ENCODE peak calls at places on chromosomes 5 and 9, in six cellular contexts. P is skeletal muscle cell, C is Caco-2, G is epithelial cell of esophagus, E is pancreas, Z is WERI-Rb-1. T is an unnamed sample.

GRCh38 chr9:95264954-95265615 is 52.4 kb downstream of the FANCC start:
- DNase-seq in P (no peak), G (peak; percentile 33), E (no peak), C (no peak), Z (no peak), T (peak; percentile 42)

GRCh38 chr9:77293949-77294348 is 116.6 kb downstream of the VPS13A start:
- DNase-seq in G (no peak), P (no peak), E (no peak), C (no peak), Z (no peak), T (no peak)

GRCh38 chr5:131042021-131042789 is 122.9 kb downstream of the HINT1 start:
- DNase-seq in G (no peak), Z (no peak), P (no peak), E (no peak), C (no peak), T (no peak)

GRCh38 chr9:5893591-5894236 is 3.0 kb downstream of the MLANA start:
- DNase-seq in C (no peak), Z (no peak), E (no peak), P (no peak), G (no peak), T (no peak)

GRCh38 chr9:99177576-99178365 is 44.0 kb downstream of the ALG2 start:
- DNase-seq in E (no peak), C (no peak), P (no peak), Z (no peak), G (no peak), T (no peak)

GRCh38 chr9:133238851-133239532 is 29.9 kb upstream of the OBP2B start:
- DNase-seq in E (peak; percentile 63), G (peak; percentile 42), P (no peak), C (peak; percentile 56), Z (peak; percentile 59), T (peak; percentile 88)

GRCh38 chr9:37618817-37619216 is 26.4 kb upstream of the TOMM5 start:
- DNase-seq in E (no peak), G (peak; percentile 68), P (no peak), C (no peak), Z (peak; percentile 60), T (no peak)

GRCh38 chr9:126418608-126419007 is 92.0 kb downstream of the MVB12B start:
- DNase-seq in C (no peak), Z (no peak), P (no peak), E (no peak), G (no peak), T (no peak)

GRCh38 chr5:57987552-57987951 is 472.3 kb downstream of the PLK2 start:
- DNase-seq in C (no peak), E (no peak), Z (no peak), G (no peak), P (no peak), T (no peak)

GRCh38 chr9:89739531-89740315 is 134.9 kb downstream of the GADD45G start:
- DNase-seq in P (no peak), Z (no peak), E (no peak), C (no peak), G (no peak), T (no peak)

GRCh38 chr5:88142801-88143692 is 125.6 kb downstream of the TMEM161B start:
- DNase-seq in Z (no peak), G (no peak), E (no peak), C (no peak), P (no peak), T (no peak)

GRCh38 chr5:144191998-144192397 is 21.3 kb downstream of the KCTD16 start:
- DNase-seq in Z (no peak), C (no peak), E (no peak), P (no peak), G (peak; percentile 77), T (peak; percentile 91)

GRCh38 chr5:54895816-54896341 is 89.5 kb downstream of the ESM1 start:
- DNase-seq in E (peak; percentile 37), C (peak; percentile 49), G (peak; percentile 76), Z (peak; percentile 56), P (no peak), T (peak; percentile 45)

GRCh38 chr5:136892026-136892425 is 526.7 kb upstream of the TRPC7 start:
- DNase-seq in G (no peak), C (no peak), E (no peak), P (no peak), Z (no peak), T (no peak)

GRCh38 chr9:79395691-79396558 is 175.8 kb upstream of the TLE4 start:
- DNase-seq in Z (no peak), E (no peak), G (no peak), C (no peak), P (no peak), T (no peak)

GRCh38 chr5:458547-459353 is 15.8 kb downstream of the EXOC3 start:
- DNase-seq in P (no peak), E (peak; percentile 41), Z (peak; percentile 1), G (peak; percentile 98), C (peak; percentile 40), T (no peak)

GRCh38 chr5:115831163-115831768 is 10.1 kb downstream of the ATG12 start:
- DNase-seq in P (no peak), C (no peak), Z (peak; percentile 17), G (peak; percentile 44), E (peak; percentile 27), T (peak; percentile 81)

GRCh38 chr5:75020016-75020656 is 32.2 kb downstream of the GCNT4 start:
- DNase-seq in C (no peak), G (no peak), E (peak; percentile 15), Z (no peak), P (no peak), T (no peak)

GRCh38 chr5:119131530-119132313 is 60.8 kb downstream of the DMXL1 start:
- DNase-seq in G (no peak), C (no peak), Z (no peak), E (no peak), P (no peak), T (no peak)

GRCh38 chr5:10702040-10702629 is 58.9 kb downstream of the DAP start:
- DNase-seq in E (peak; percentile 76), C (no peak), P (peak; percentile 86), Z (no peak), G (peak; percentile 62), T (no peak)

GRCh38 chr5:38765461-38765861 is 80.4 kb upstream of the OSMR start:
- DNase-seq in E (no peak), G (no peak), P (no peak), Z (peak; percentile 10), C (no peak), T (no peak)

GRCh38 chr9:37678789-37679273 is 28.1 kb downstream of the FRMPD1 start:
- DNase-seq in P (no peak), Z (no peak), C (no peak), E (no peak), G (no peak), T (peak; percentile 49)

GRCh38 chr5:167104351-167104750 is 1187.1 kb upstream of the WWC1 start:
- DNase-seq in Z (no peak), P (no peak), G (no peak), E (no peak), C (no peak), T (no peak)

GRCh38 chr9:115008536-115008935 is 78.1 kb upstream of the TNFSF8 start:
- DNase-seq in G (peak; percentile 78), Z (peak; percentile 55), E (no peak), P (peak; percentile 80), C (no peak), T (no peak)

GRCh38 chr5:143923634-143924265 is 111.8 kb downstream of the HMHB1 start:
- DNase-seq in P (no peak), C (no peak), G (peak; percentile 64), E (no peak), Z (no peak), T (no peak)

GRCh38 chr9:121604242-121604641 is 47.2 kb upstream of the DAB2IP start:
- DNase-seq in G (no peak), E (no peak), P (no peak), C (no peak), Z (no peak), T (no peak)

GRCh38 chr9:81621785-81622243 is 67.5 kb downstream of the TLE1 start:
- DNase-seq in Z (no peak), E (no peak), P (no peak), G (no peak), C (no peak), T (no peak)

GRCh38 chr9:81621111-81621510 is 68.2 kb downstream of the TLE1 start:
- DNase-seq in E (no peak), C (no peak), P (no peak), G (no peak), Z (no peak), T (no peak)

GRCh38 chr9:81618923-81619322 is 70.4 kb downstream of the TLE1 start:
- DNase-seq in P (no peak), E (no peak), C (no peak), Z (no peak), G (no peak), T (no peak)

GRCh38 chr9:81619353-81620008 is 69.9 kb downstream of the TLE1 start:
- DNase-seq in C (no peak), Z (no peak), G (no peak), E (no peak), P (peak; percentile 87), T (no peak)

GRCh38 chr9:81620009-81620405 is 69.3 kb downstream of the TLE1 start:
- DNase-seq in E (no peak), P (no peak), C (no peak), Z (no peak), G (no peak), T (peak; percentile 57)
- H3K4me3 ChIP-seq in E (no peak overlapping the region), P (no peak overlapping the region), C (no peak overlapping the region), Z (no peak overlapping the region), G (no peak overlapping the region), T (no peak overlapping the region)

DNA sequence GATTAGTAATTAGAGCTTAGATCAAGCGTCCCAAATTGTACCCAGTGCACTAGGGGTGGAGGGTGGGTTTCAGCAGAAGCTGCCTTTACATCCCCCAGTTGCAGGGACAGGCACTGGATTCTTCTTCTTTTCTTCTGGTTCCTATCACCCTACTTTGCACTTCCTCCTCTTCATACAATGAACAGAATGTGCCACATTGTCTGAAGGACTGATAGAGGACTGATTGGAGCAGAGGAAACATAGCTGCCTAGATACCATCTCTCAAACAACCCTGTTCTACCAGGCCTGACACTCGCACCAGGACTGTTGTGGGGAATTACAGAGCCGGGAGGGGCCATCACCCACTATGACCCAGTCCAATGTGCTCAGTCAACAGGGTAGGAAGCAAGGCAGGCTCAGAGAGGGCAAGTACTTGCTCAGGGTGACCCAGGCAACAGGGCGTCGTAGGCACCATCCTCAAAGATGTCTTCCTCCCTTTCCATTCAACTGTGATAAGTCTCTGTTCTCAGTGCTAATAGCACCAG is 6.2 kb downstream of the LCP2 start:
- DNase-seq in C (no peak), G (no peak), E (no peak), Z (no peak), P (no peak), T (no peak)
- H3K4me3 ChIP-seq in C (no peak overlapping the region), G (no peak overlapping the region), E (no peak overlapping the region), Z (no peak overlapping the region), P (no peak overlapping the region), T (no peak overlapping the region)

DNA sequence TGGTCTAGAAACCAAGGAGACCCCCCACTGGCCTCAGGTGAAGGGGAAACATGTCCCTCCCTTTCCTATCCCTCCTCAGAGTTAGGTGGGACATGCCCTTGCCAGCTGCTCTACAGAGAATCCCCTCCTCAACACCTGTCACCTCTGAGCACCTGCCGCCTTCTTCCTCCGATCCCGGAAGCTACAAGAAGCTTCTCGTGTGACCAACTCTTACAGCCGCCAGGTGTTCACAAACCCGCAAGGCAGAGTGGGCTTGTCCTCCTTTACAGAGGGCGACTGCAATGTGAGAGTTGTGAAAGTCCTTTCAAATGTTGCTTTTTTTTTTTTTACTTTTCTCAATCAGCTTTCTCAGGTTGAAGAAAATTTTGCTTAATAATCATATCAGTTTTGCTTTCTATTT is 3.7 kb upstream of the ICE1 start:
- DNase-seq in Z (no peak), C (no peak), G (no peak), P (no peak), E (no peak), T (no peak)
- H3K4me3 ChIP-seq in Z (no peak overlapping the region), C (no peak overlapping the region), G (no peak overlapping the region), P (no peak overlapping the region), E (no peak overlapping the region), T (no peak overlapping the region)

GRCh38 chr5:124679578-124680210 is 66.7 kb downstream of the ZNF608 start:
- DNase-seq in Z (no peak), P (no peak), C (no peak), G (no peak), E (no peak), T (no peak)
- H3K4me3 ChIP-seq in Z (no peak overlapping the region), P (no peak overlapping the region), C (no peak overlapping the region), G (no peak overlapping the region), E (no peak overlapping the region), T (no peak overlapping the region)